ENCODE peak calls at places on chromosomes 16 and 17, in seven cellular contexts. G is lower lobe of right lung, M is cardiac muscle cell, C is psoas muscle, B is fibroblast of lung, N is MM.1S, Z is HCT116. E is an unnamed sample.

GRCh38 chr17:34307110-34307509 is 12.1 kb upstream of the CCL8 start:
- DNase-seq in G (no peak), M (peak), C (peak), B (peak), N (no peak), Z (no peak), E (no peak)

GRCh38 chr17:55735784-55736405 is 13.2 kb upstream of the TMEM100 start:
- DNase-seq in G (no peak), M (peak), C (no peak), B (peak), N (peak), Z (peak), E (peak)

GRCh38 chr17:57868007-57868774 is 18.3 kb upstream of the MRPS23 start:
- DNase-seq in G (peak), M (peak), C (peak), B (peak), N (peak), Z (peak), E (peak)

GRCh38 chr16:67109407-67110135 is at the start of gene PHAF1:
- DNase-seq in G (peak), M (peak), C (peak), B (peak), N (peak), Z (peak), E (peak)

GRCh38 chr17:64449545-64449944 is 630 bp downstream of the MILR1 start:
- DNase-seq in G (no peak), M (peak), C (no peak), B (peak), N (no peak), Z (no peak), E (no peak)

GRCh38 chr17:21376835-21377690 is 906 bp downstream of the KCNJ12 start:
- DNase-seq in G (no peak), M (peak), C (peak), B (peak), N (no peak), Z (no peak), E (peak)

GRCh38 chr17:59558953-59559352 is 6.5 kb upstream of the DHX40 start:
- DNase-seq in G (no peak), M (peak), C (no peak), B (peak), N (no peak), Z (no peak), E (no peak)

GRCh38 chr16:180101-180920 is at the start of gene HBQ1:
- DNase-seq in G (no peak), M (peak), C (no peak), B (no peak), N (no peak), Z (no peak), E (no peak)

GRCh38 chr17:49567871-49568694 is 7.6 kb upstream of the NXPH3 start:
- DNase-seq in G (peak), M (peak), C (peak), B (peak), N (peak), Z (peak), E (peak)

GRCh38 chr16:66933776-66934137 is 445 bp downstream of the CIAO2B start:
- DNase-seq in G (no peak), M (no peak), C (no peak), B (no peak), N (peak), Z (no peak), E (no peak)

GRCh38 chr16:24701521-24701951 is 27.9 kb upstream of the TNRC6A start:
- DNase-seq in G (no peak), M (peak), C (peak), B (peak), N (no peak), Z (no peak), E (no peak)

GRCh38 chr16:15648135-15648730 is 1.8 kb upstream of the NDE1 start:
- DNase-seq in G (no peak), M (no peak), C (no peak), B (no peak), N (no peak), Z (no peak), E (peak)

GRCh38 chr17:48412841-48413240 is 17.2 kb downstream of the SKAP1 start:
- DNase-seq in G (no peak), M (no peak), C (no peak), B (no peak), N (no peak), Z (no peak), E (no peak)

GRCh38 chr16:70453891-70454220 is 539 bp upstream of the FCSK start:
- DNase-seq in G (no peak), M (no peak), C (no peak), B (no peak), N (no peak), Z (no peak), E (no peak)

GRCh38 chr17:71580220-71580619 is 540.6 kb upstream of the SOX9 start:
- DNase-seq in G (no peak), M (no peak), C (no peak), B (no peak), N (no peak), Z (no peak), E (no peak)

GRCh38 chr17:46742539-46743270 is 75.8 kb downstream of the WNT3 start:
- DNase-seq in G (no peak), M (peak), C (no peak), B (peak), N (no peak), Z (peak), E (no peak)

GRCh38 chr17:52149626-52150025 is 8.9 kb downstream of the CA10 start:
- DNase-seq in G (no peak), M (no peak), C (no peak), B (no peak), N (no peak), Z (no peak), E (no peak)

GRCh38 chr17:72151565-72152391 is 31.0 kb downstream of the SOX9 start:
- DNase-seq in G (no peak), M (peak), C (peak), B (peak), N (no peak), Z (peak), E (peak)

GRCh38 chr17:73349138-73349537 is 37.3 kb upstream of the CDC42EP4 start:
- DNase-seq in G (no peak), M (peak), C (no peak), B (no peak), N (no peak), Z (no peak), E (peak)

GRCh38 chr16:75733305-75734141 is 7.2 kb upstream of the CPHXL start:
- DNase-seq in G (no peak), M (peak), C (no peak), B (peak), N (no peak), Z (no peak), E (peak)

GRCh38 chr16:1763521-1764511 is 7.5 kb downstream of the NME3 start:
- DNase-seq in G (no peak), M (peak), C (peak), B (peak), N (no peak), Z (no peak), E (no peak)

GRCh38 chr17:13626703-13627102 is 25.0 kb upstream of the HS3ST3A1 start:
- DNase-seq in G (no peak), M (peak), C (no peak), B (peak), N (no peak), Z (peak), E (no peak)

GRCh38 chr17:37650419-37651003 is 7.3 kb upstream of the DDX52 start:
- DNase-seq in G (no peak), M (peak), C (no peak), B (peak), N (peak), Z (peak), E (peak)

GRCh38 chr16:1031666-1032065 is 40.9 kb upstream of the SSTR5 start:
- DNase-seq in G (no peak), M (no peak), C (no peak), B (no peak), N (no peak), Z (no peak), E (no peak)

GRCh38 chr16:70267516-70267915 is 15.8 kb upstream of the EXOSC6 start:
- DNase-seq in G (no peak), M (peak), C (peak), B (peak), N (no peak), Z (peak), E (peak)

GRCh38 chr17:42659079-42659931 is at the start of gene TUBG2:
- DNase-seq in G (peak), M (peak), C (peak), B (peak), N (peak), Z (peak), E (peak)

GRCh38 chr16:80993293-80993691 is 13.4 kb downstream of the CMC2 start:
- DNase-seq in G (no peak), M (peak), C (no peak), B (peak), N (no peak), Z (no peak), E (no peak)

GRCh38 chr16:17299790-17300189 is 171.0 kb downstream of the XYLT1 start:
- DNase-seq in G (no peak), M (no peak), C (no peak), B (no peak), N (no peak), Z (no peak), E (no peak)
- H3K27ac ChIP-seq in G (no peak), M (peak), C (no peak), B (no peak), N (no peak), Z (no peak), E (no peak)

GRCh38 chr16:83211711-83212110 is 584.9 kb downstream of the CDH13 start:
- DNase-seq in G (no peak), M (peak), C (no peak), B (no peak), N (no peak), Z (no peak), E (no peak)
- H3K27ac ChIP-seq in G (no peak), M (peak), C (no peak), B (no peak), N (no peak), Z (no peak), E (no peak)

DNA sequence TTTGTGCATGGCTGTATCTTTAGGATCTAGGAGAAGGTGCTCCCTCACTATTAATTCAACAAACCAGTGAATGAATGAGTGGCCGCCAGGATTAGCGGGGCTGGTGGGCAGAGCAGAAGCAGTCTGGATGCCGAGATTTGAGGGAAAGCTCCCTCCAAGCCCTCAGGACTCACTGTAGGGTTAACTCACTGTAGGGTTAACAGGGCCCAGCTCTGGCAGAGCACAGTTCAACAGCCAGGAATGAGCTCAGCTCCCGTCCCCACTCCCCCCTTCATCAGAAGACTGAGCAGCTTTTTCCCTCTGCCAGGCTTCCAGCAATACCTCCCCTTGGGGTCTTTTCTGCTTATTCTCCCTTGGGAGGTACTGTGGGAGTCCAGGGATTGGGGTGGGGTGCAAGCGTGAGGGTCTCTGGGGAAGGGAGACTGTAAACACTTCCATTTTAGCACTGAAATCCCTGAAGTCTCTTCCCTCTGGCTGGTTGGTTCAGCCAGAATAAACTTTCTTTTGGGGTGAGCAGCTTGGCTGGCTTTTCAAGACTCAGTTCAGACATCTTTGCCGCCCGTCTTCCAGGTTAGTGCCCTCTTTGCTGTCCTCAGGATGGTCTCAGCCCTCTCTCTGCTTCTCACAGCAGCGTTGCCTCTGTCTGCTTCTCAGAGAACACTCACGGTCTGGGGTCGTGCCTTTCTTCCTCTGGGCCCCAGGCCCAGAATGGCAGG is 53.7 kb upstream of the WSB1 start:
- DNase-seq in G (no peak), M (no peak), C (no peak), B (no peak), N (no peak), Z (no peak), E (no peak)
- H3K27ac ChIP-seq in G (no peak), M (no peak), C (no peak), B (no peak), N (no peak), Z (no peak), E (no peak)

GRCh38 chr16:3503513-3503912 is 2.7 kb downstream of the CLUAP1 start:
- DNase-seq in G (no peak), M (no peak), C (no peak), B (no peak), N (peak), Z (no peak), E (no peak)
- H3K27ac ChIP-seq in G (no peak), M (no peak), C (no peak), B (no peak), N (peak), Z (no peak), E (no peak)

GRCh38 chr17:78444392-78444791 is 65.9 kb downstream of the PGS1 start:
- DNase-seq in G (no peak), M (no peak), C (no peak), B (no peak), N (no peak), Z (no peak), E (no peak)
- H3K27ac ChIP-seq in G (no peak), M (no peak), C (no peak), B (no peak), N (no peak), Z (no peak), E (no peak)

DNA sequence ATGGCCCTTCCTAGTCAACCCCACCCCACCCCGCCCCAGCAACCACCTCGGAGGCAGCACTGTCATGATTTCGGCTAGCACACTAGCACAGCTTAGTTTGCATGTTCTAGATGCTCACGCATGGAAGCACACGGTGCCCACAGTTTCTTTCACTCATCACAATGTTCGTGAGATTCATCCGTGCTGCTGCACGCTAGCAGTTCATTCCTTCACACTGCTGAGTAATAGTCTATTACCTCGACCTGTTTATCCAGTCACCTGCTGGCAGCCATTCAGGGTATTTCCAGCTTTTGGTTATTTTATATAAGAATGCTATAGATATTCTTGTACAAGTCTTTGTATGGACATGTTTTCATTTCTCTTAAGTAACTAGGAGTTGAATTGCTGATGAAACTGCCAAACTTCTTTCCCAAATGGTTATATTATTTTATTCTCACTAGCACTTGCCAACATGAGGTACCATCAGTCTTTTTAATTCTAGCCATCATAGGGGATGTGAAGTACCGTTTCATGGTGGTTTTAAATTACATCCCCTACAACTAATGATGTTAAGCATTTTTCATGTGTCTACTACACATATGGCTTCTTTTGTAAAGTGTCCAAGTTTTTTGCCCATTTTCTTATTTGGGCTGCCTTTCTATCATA is 75.7 kb downstream of the CYTH1 start:
- DNase-seq in G (no peak), M (no peak), C (no peak), B (no peak), N (no peak), Z (no peak), E (no peak)
- H3K27ac ChIP-seq in G (no peak), M (no peak), C (no peak), B (no peak), N (no peak), Z (no peak), E (no peak)

GRCh38 chr17:7439462-7440112 is at the start of gene FGF11:
- DNase-seq in G (no peak), M (no peak), C (no peak), B (no peak), N (no peak), Z (no peak), E (no peak)

GRCh38 chr17:7438656-7439460 is 454 bp upstream of the FGF11 start:
- DNase-seq in G (no peak), M (no peak), C (no peak), B (no peak), N (no peak), Z (no peak), E (no peak)

GRCh38 chr17:7436556-7437368 is 1.5 kb downstream of the TMEM102 start:
- DNase-seq in G (peak), M (peak), C (peak), B (peak), N (peak), Z (peak), E (peak)

GRCh38 chr17:7437369-7437863 is 1.9 kb upstream of the FGF11 start:
- DNase-seq in G (no peak), M (no peak), C (no peak), B (no peak), N (no peak), Z (no peak), E (no peak)

DNA sequence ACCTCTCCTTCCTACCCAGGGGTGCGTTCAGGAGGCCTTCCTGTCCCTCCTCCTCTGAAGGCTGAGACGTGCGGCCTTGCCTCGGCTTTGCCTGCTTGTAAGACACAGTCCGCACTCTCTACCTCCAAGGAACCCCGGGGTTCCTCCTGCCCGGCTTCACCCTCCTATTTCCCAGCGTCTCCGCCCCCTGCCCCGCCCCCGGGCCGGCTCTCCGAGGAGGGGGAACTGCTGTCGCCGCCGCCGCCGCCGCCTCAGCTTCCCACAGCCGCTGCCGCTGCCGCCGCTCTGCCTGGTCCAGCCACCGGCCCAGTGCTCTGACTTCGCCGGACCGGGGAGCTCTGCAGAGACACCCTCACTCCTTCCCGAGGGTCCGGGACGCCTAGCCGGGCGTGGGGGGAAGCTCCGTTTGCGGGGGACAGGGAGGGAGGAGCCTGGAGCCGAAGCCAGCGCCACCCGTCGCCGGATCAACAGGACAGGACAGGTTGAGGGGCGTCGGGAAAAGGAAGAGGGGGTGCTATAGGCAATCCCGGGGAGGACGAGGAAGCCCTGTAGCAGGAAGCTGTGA is 1.2 kb upstream of the FGF11 start:
- DNase-seq in G (peak), M (peak), C (peak), B (no peak), N (no peak), Z (no peak), E (peak)
- H3K27ac ChIP-seq in G (no peak), M (peak), C (peak), B (no peak), N (no peak), Z (no peak), E (peak)

GRCh38 chr17:22460461-22461063 is 768.2 kb downstream of the KCNJ18 start:
- DNase-seq in G (no peak), M (no peak), C (no peak), B (no peak), N (no peak), Z (no peak), E (no peak)
- H3K27ac ChIP-seq in G (no peak), M (no peak), C (no peak), B (no peak), N (no peak), Z (no peak), E (no peak)

GRCh38 chr16:89407282-89407924 is 83.0 kb downstream of the ANKRD11 start:
- DNase-seq in G (no peak), M (no peak), C (no peak), B (no peak), N (no peak), Z (no peak), E (no peak)

GRCh38 chr16:89409161-89409711 is 81.1 kb downstream of the ANKRD11 start:
- DNase-seq in G (no peak), M (peak), C (no peak), B (no peak), N (no peak), Z (no peak), E (no peak)

GRCh38 chr16:89408315-89408714 is 82.0 kb downstream of the ANKRD11 start:
- DNase-seq in G (no peak), M (no peak), C (peak), B (no peak), N (no peak), Z (no peak), E (no peak)

GRCh38 chr16:89406277-89406888 is 84.0 kb downstream of the ANKRD11 start:
- DNase-seq in G (no peak), M (no peak), C (peak), B (no peak), N (no peak), Z (no peak), E (no peak)

DNA sequence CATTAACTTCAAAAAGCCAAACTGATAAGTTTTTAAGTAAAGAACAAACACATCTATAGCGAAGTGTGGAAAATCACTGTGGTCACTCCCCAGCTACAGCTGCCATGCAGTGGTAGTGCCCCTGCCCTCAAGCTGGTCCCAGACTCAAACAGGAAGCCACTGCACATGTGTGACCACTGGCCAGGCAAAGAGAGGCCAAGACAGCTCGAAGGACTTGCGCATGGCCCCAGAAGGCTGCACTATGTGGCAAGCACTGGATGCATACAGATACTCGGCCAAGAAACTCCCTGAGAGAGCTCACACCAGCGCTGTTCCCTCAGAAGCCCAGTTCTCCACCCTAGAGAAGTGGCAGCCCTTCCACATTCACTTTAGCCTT is 82.4 kb downstream of the ANKRD11 start:
- DNase-seq in G (no peak), M (peak), C (peak), B (peak), N (no peak), Z (no peak), E (peak)
- H3K27ac ChIP-seq in G (no peak), M (peak), C (peak), B (no peak), N (no peak), Z (no peak), E (no peak)

E was measured in testis.